ENCODE peak calls at places on chromosomes 16 and 17, in eight cellular contexts. F, C, Q, N, U, B, P and S are unnamed samples.

GRCh38 chr17:74859439-74860228 is at the start of gene GRIN2C:
- DNase-seq in F (no peak), C (peak; percentile 46), Q (no peak), N (no peak), U (no peak), B (no peak), P (no peak), S (no peak)

GRCh38 chr17:18987230-18987610 is 17.3 kb downstream of the FAM83G start:
- DNase-seq in F (no peak), C (no peak), Q (no peak), N (no peak), U (no peak), B (no peak), P (no peak), S (no peak)

GRCh38 chr17:2598166-2598565 is 4.7 kb downstream of the PAFAH1B1 start:
- DNase-seq in F (no peak), C (peak; percentile 41), Q (no peak), N (no peak), U (no peak), B (no peak), P (peak; percentile 70), S (no peak)

GRCh38 chr16:4593069-4593468 is 21.6 kb downstream of the UBALD1 start:
- DNase-seq in F (no peak), C (no peak), Q (no peak), N (no peak), U (no peak), B (no peak), P (no peak), S (no peak)

GRCh38 chr17:49946964-49947584 is 21.9 kb upstream of the DLX4 start:
- DNase-seq in F (no peak), C (peak; percentile 33), Q (no peak), N (no peak), U (no peak), B (no peak), P (no peak), S (no peak)

GRCh38 chr16:85354623-85355514 is 242.6 kb upstream of the CIBAR2 start:
- DNase-seq in F (no peak), C (peak; percentile 85), Q (no peak), N (no peak), U (peak; percentile 74), B (no peak), P (peak; percentile 87), S (no peak)

GRCh38 chr16:1244881-1245280 is 4.4 kb downstream of the TPSAB1 start:
- DNase-seq in F (no peak), C (peak; percentile 69), Q (no peak), N (no peak), U (no peak), B (no peak), P (no peak), S (no peak)

GRCh38 chr16:16096161-16096857 is 127.0 kb downstream of the ABCC6 start:
- DNase-seq in F (peak; percentile 39), C (peak; percentile 26), Q (peak; percentile 82), N (no peak), U (no peak), B (no peak), P (peak; percentile 82), S (peak; percentile 30)

GRCh38 chr17:66032082-66032712 is 159.7 kb downstream of the CEP112 start:
- DNase-seq in F (no peak), C (no peak), Q (no peak), N (no peak), U (no peak), B (no peak), P (no peak), S (no peak)

GRCh38 chr16:50103764-50104163 is 38.0 kb downstream of the HEATR3 start:
- DNase-seq in F (no peak), C (no peak), Q (no peak), N (no peak), U (no peak), B (no peak), P (no peak), S (no peak)

GRCh38 chr16:56722200-56722842 is 7.6 kb upstream of the NUP93 start:
- DNase-seq in F (no peak), C (no peak), Q (no peak), N (no peak), U (no peak), B (no peak), P (no peak), S (no peak)

GRCh38 chr16:71501562-71501961 is 12.4 kb upstream of the ZNF19 start:
- DNase-seq in F (no peak), C (no peak), Q (no peak), N (no peak), U (no peak), B (no peak), P (no peak), S (peak; percentile 50)

GRCh38 chr17:77728022-77728671 is 230.4 kb upstream of the TNRC6C start:
- DNase-seq in F (no peak), C (no peak), Q (peak; percentile 35), N (peak; percentile 72), U (peak; percentile 17), B (peak; percentile 36), P (no peak), S (no peak)

GRCh38 chr16:12573300-12573699 is 230.4 kb downstream of the CPPED1 start:
- DNase-seq in F (peak; percentile 13), C (peak; percentile 8), Q (no peak), N (no peak), U (no peak), B (no peak), P (no peak), S (no peak)

GRCh38 chr17:2487306-2487705 is 24.4 kb downstream of the METTL16 start:
- DNase-seq in F (no peak), C (no peak), Q (no peak), N (no peak), U (no peak), B (no peak), P (no peak), S (no peak)

GRCh38 chr16:18809165-18809564 is 7.8 kb upstream of the ARL6IP1 start:
- DNase-seq in F (no peak), C (no peak), Q (no peak), N (no peak), U (no peak), B (no peak), P (no peak), S (no peak)

GRCh38 chr16:58634265-58634802 is 4.7 kb upstream of the CNOT1 start:
- DNase-seq in F (no peak), C (no peak), Q (no peak), N (no peak), U (peak; percentile 56), B (no peak), P (no peak), S (no peak)

GRCh38 chr17:72110231-72110952 is 10.4 kb upstream of the SOX9 start:
- DNase-seq in F (no peak), C (no peak), Q (no peak), N (no peak), U (no peak), B (no peak), P (no peak), S (no peak)

DNA sequence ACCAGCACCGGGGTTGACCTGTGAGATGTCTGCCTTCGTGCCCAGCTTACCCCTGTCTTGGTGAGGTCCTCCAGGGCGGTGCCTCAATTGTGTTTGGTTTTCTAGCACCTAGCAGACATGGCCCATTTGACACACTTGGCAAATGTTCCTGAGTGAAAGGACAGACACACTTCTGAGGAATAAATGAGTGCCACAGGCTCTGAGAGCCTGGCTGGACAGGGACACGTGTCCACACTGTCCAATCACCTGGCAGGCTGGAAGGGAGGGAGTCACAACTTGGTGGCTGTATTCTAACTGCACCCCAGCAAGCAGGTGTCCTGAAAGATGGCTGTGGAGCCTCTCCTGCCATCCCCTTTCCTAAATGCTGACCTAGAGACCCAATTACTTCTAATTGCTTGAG is 7.4 kb downstream of the MAP3K14 start:
- DNase-seq in F (no peak), C (no peak), Q (no peak), N (no peak), U (no peak), B (no peak), P (no peak), S (no peak)
- TF ChIP-seq POLR2A in F (no peak), C (no peak), Q (no peak), N (no peak), U (no peak), B (no peak), P (no peak), S (no peak)

DNA sequence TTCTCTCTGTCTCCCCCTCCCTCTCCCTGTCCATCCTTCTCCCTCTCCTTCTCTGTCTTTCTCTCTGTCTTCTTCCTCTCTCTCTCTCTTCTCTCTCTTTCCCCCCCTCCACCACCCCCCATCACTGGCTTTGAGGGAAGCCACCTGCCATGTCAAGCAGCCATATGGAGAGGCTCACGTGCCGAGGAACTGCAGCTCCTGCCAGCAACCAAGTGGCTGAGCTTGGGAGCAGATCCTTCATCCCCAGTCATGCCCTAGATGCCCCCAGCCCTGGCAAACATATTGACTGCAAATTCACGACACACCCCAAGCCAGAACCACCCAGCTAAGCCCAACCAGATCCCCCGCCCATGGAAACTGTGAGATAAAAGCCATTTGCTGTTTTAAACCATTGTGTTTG is 40.9 kb upstream of the RBFOX3 start:
- DNase-seq in F (no peak), C (no peak), Q (no peak), N (no peak), U (no peak), B (no peak), P (no peak), S (no peak)
- H3K27me3 ChIP-seq in F (peaks cover 13% of the 10 kb centered on the region), C (no peaks in the 10 kb centered on the region), Q (no peaks in the 10 kb centered on the region), N (peaks cover 56% of the 10 kb centered on the region), U (no peaks in the 10 kb centered on the region), B (peaks cover 26% of the 10 kb centered on the region), P (peaks cover 9% of the 10 kb centered on the region), S (no peaks in the 10 kb centered on the region)

DNA sequence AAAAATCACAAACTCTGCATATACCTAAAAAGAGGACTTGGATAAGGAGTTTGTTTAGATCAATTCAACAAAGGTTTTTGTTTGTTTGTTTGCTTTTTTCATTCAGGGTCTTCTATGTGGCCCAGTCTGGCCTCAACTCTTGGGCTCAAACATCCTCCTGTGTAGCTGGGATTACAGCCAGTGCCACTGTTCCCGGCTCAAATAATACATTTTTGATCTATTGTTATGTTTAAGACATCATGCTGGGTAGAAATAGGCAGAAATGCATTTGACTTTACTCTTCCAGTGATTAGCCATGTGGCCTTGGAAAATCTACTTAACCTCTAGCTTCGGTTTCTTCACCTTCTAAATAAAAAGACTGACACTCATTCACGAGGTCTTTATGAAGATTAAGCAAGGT is 11.5 kb downstream of the MAP2K6 start:
- DNase-seq in F (no peak), C (no peak), Q (no peak), N (no peak), U (no peak), B (no peak), P (no peak), S (no peak)
- TF ChIP-seq POLR2A in F (no peak), C (no peak), Q (no peak), N (no peak), U (no peak), B (no peak), P (no peak), S (no peak)

DNA sequence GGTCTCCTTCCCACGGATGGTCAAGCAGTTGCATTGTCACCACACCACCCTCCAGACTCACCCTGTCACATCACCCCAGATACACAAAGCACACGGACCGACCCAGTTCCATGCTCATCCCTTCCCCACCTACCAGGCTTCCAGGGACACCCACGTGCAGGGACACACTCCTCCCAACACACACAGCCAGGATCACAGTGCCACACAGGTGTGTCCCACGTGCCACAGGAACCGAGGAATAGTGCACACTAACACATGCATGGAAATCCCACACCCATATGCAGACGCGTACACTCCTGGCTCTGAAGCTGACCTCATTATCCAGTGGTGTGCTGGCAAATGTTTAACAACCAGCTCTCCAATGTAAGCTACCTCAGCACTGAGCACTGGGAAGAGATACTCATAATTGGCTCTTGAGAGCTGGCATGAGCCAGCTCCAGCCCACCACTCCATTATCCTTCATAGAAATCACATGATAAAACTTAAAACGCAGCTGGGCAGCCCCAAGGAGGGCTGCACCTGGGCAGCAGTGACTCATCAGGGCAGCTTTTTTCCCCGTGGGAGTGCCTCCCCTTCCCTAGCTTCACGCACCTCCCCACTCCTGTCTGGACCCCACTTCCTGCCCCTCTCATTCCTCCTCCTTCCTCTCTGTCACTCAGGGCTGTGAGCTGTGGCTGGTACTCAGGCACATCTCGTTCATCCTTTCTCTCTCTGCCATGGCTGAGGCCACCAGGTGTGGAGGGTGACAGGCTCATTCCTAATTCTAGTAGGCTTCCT is 15.0 kb upstream of the TBX21 start:
- DNase-seq in F (no peak), C (no peak), Q (no peak), N (no peak), U (no peak), B (no peak), P (no peak), S (no peak)
- H3K27me3 ChIP-seq in F (peaks cover 56% of the 10 kb centered on the region), C (peaks cover 25% of the 10 kb centered on the region), Q (no peaks in the 10 kb centered on the region), N (peaks cover 44% of the 10 kb centered on the region), U (no peaks in the 10 kb centered on the region), B (peaks cover 36% of the 10 kb centered on the region), P (peaks cover 92% of the 10 kb centered on the region), S (peaks cover 16% of the 10 kb centered on the region)